ENCODE peak calls at places on chromosome 16, in six cellular contexts. W is activated naive CD8-positive, alpha-beta T cell treated with anti-CD3 and anti-CD28 coated beads, Interleukin-2, amount 50 U/mL, for 16 hours; J is ELF-1; X is T-cell; V is cardiac muscle cell; T is BJ. K is an unnamed sample.

GRCh38 chr16:29007865-29008593 is 23.2 kb downstream of the LAT start:
- DNase-seq in W (peak; percentile 52), J (no peak), X (peak; percentile 42), V (no peak), T (no peak), K (peak; percentile 47)

GRCh38 chr16:10988164-10988803 is 43.9 kb downstream of the CLEC16A start:
- DNase-seq in W (no peak), J (no peak), X (no peak), V (no peak), T (no peak), K (no peak)

GRCh38 chr16:20868890-20869289 is 31.3 kb downstream of the DCUN1D3 start:
- DNase-seq in W (no peak), J (no peak), X (no peak), V (peak; percentile 9), T (no peak), K (peak; percentile 91)

GRCh38 chr16:69106491-69107291 is 1.2 kb downstream of the HAS3 start:
- DNase-seq in W (no peak), J (peak; percentile 51), X (no peak), V (peak; percentile 25), T (no peak), K (no peak)

GRCh38 chr16:13680021-13680672 is 239.8 kb upstream of the ERCC4 start:
- DNase-seq in W (no peak), J (no peak), X (no peak), V (no peak), T (no peak), K (no peak)

GRCh38 chr16:12646490-12647274 is 157.0 kb downstream of the CPPED1 start:
- DNase-seq in W (no peak), J (no peak), X (no peak), V (no peak), T (peak; percentile 11), K (no peak)

GRCh38 chr16:66369055-66369592 is 2.6 kb downstream of the CDH5 start:
- DNase-seq in W (no peak), J (no peak), X (no peak), V (no peak), T (no peak), K (no peak)

GRCh38 chr16:70778901-70779309 is 22.1 kb downstream of the VAC14 start:
- DNase-seq in W (no peak), J (peak; percentile 95), X (no peak), V (peak; percentile 77), T (peak; percentile 67), K (peak; percentile 37)

GRCh38 chr16:8963010-8963824 is 489 bp downstream of the USP7 start:
- DNase-seq in W (no peak), J (no peak), X (peak; percentile 12), V (peak; percentile 44), T (no peak), K (peak; percentile 60)

GRCh38 chr16:87314990-87315420 is 2.2 kb downstream of the C16orf95 start:
- DNase-seq in W (no peak), J (no peak), X (no peak), V (no peak), T (no peak), K (no peak)

GRCh38 chr16:2512920-2513404 is 790 bp upstream of the ATP6V0C start:
- DNase-seq in W (no peak), J (peak; percentile 60), X (peak; percentile 37), V (no peak), T (no peak), K (no peak)

GRCh38 chr16:56301391-56301850 is 110.1 kb downstream of the GNAO1 start:
- DNase-seq in W (no peak), J (no peak), X (no peak), V (no peak), T (peak; percentile 37), K (no peak)

GRCh38 chr16:24977673-24978065 is 37.5 kb downstream of the ARHGAP17 start:
- DNase-seq in W (no peak), J (no peak), X (no peak), V (no peak), T (peak; percentile 60), K (no peak)

GRCh38 chr16:68300736-68301459 is 9.8 kb downstream of the SLC7A6OS start:
- DNase-seq in W (no peak), J (no peak), X (no peak), V (no peak), T (no peak), K (no peak)

GRCh38 chr16:24544640-24545039 is 5.3 kb downstream of the RBBP6 start:
- DNase-seq in W (no peak), J (no peak), X (no peak), V (no peak), T (no peak), K (no peak)

GRCh38 chr16:19219836-19220235 is 51.8 kb downstream of the SYT17 start:
- DNase-seq in W (no peak), J (no peak), X (no peak), V (no peak), T (no peak), K (no peak)

K was measured in mucosa of descending colon.